ENCODE peak calls at places on chromosomes 2 and 18, in ten cellular contexts. One of them, this sample, is unnamed.

GRCh38 chr18:6728809-6729246 is 688 bp upstream of the ARHGAP28 start:
- DNase-seq in CD4-positive, alpha-beta memory T cell: no peak
- DNase-seq in heart left ventricle: no peak
- DNase-seq in heart right ventricle: no peak
- DNase-seq in SK-N-SH: no peak
- DNase-seq in left lung: no peak
- DNase-seq in psoas muscle: no peak
- DNase-seq in colonic mucosa: no peak
- DNase-seq in ovary: no peak
- DNase-seq in CD8-positive, alpha-beta T cell: no peak
- DNase-seq in this sample: no peak

GRCh38 chr2:180604077-180604476 is 376.3 kb upstream of the UBE2E3 start:
- DNase-seq in heart right ventricle: no peak
- DNase-seq in CD8-positive, alpha-beta T cell: no peak
- DNase-seq in psoas muscle: no peak
- DNase-seq in left lung: no peak
- DNase-seq in colonic mucosa: peak
- DNase-seq in SK-N-SH: no peak
- DNase-seq in CD4-positive, alpha-beta memory T cell: no peak
- DNase-seq in ovary: no peak
- DNase-seq in heart left ventricle: no peak
- DNase-seq in this sample: peak

GRCh38 chr2:220946552-220946951 is 625.6 kb downstream of the EPHA4 start:
- DNase-seq in heart right ventricle: no peak
- DNase-seq in left lung: no peak
- DNase-seq in psoas muscle: no peak
- DNase-seq in CD8-positive, alpha-beta T cell: no peak
- DNase-seq in ovary: no peak
- DNase-seq in SK-N-SH: no peak
- DNase-seq in heart left ventricle: no peak
- DNase-seq in colonic mucosa: no peak
- DNase-seq in CD4-positive, alpha-beta memory T cell: no peak
- DNase-seq in this sample: no peak

GRCh38 chr2:226618544-226618874 is 181.1 kb downstream of the IRS1 start:
- DNase-seq in ovary: no peak
- DNase-seq in left lung: no peak
- DNase-seq in colonic mucosa: no peak
- DNase-seq in heart right ventricle: no peak
- DNase-seq in heart left ventricle: no peak
- DNase-seq in CD8-positive, alpha-beta T cell: no peak
- DNase-seq in SK-N-SH: no peak
- DNase-seq in CD4-positive, alpha-beta memory T cell: no peak
- DNase-seq in psoas muscle: no peak
- DNase-seq in this sample: no peak

GRCh38 chr2:71291398-71291797 is 40.2 kb upstream of the ZNF638 start:
- DNase-seq in CD4-positive, alpha-beta memory T cell: no peak
- DNase-seq in psoas muscle: no peak
- DNase-seq in heart right ventricle: no peak
- DNase-seq in SK-N-SH: no peak
- DNase-seq in CD8-positive, alpha-beta T cell: no peak
- DNase-seq in colonic mucosa: no peak
- DNase-seq in ovary: no peak
- DNase-seq in left lung: no peak
- DNase-seq in heart left ventricle: no peak
- DNase-seq in this sample: no peak

GRCh38 chr2:64018715-64019082 is 529 bp downstream of the VPS54 start:
- DNase-seq in heart right ventricle: peak
- DNase-seq in ovary: peak
- DNase-seq in colonic mucosa: peak
- DNase-seq in CD8-positive, alpha-beta T cell: peak
- DNase-seq in CD4-positive, alpha-beta memory T cell: peak
- DNase-seq in psoas muscle: no peak
- DNase-seq in SK-N-SH: no peak
- DNase-seq in left lung: no peak
- DNase-seq in heart left ventricle: peak
- DNase-seq in this sample: peak

GRCh38 chr2:31935370-31935769 is 75.4 kb downstream of the MEMO1 start:
- DNase-seq in psoas muscle: no peak
- DNase-seq in heart left ventricle: no peak
- DNase-seq in ovary: no peak
- DNase-seq in left lung: no peak
- DNase-seq in SK-N-SH: no peak
- DNase-seq in CD8-positive, alpha-beta T cell: no peak
- DNase-seq in colonic mucosa: no peak
- DNase-seq in heart right ventricle: no peak
- DNase-seq in CD4-positive, alpha-beta memory T cell: no peak
- DNase-seq in this sample: no peak

GRCh38 chr2:189045836-189046235 is 71.7 kb downstream of the COL3A1 start:
- DNase-seq in heart right ventricle: no peak
- DNase-seq in ovary: no peak
- DNase-seq in left lung: no peak
- DNase-seq in heart left ventricle: no peak
- DNase-seq in SK-N-SH: no peak
- DNase-seq in CD4-positive, alpha-beta memory T cell: no peak
- DNase-seq in colonic mucosa: no peak
- DNase-seq in CD8-positive, alpha-beta T cell: no peak
- DNase-seq in psoas muscle: no peak
- DNase-seq in this sample: no peak

GRCh38 chr2:134137182-134137595 is 116.7 kb upstream of the MGAT5 start:
- DNase-seq in psoas muscle: no peak
- DNase-seq in CD4-positive, alpha-beta memory T cell: no peak
- DNase-seq in CD8-positive, alpha-beta T cell: no peak
- DNase-seq in colonic mucosa: no peak
- DNase-seq in heart left ventricle: peak
- DNase-seq in SK-N-SH: no peak
- DNase-seq in heart right ventricle: peak
- DNase-seq in ovary: no peak
- DNase-seq in left lung: peak
- DNase-seq in this sample: peak

GRCh38 chr18:3706279-3707097 is 256.5 kb downstream of the TGIF1 start:
- DNase-seq in CD8-positive, alpha-beta T cell: no peak
- DNase-seq in ovary: no peak
- DNase-seq in heart left ventricle: no peak
- DNase-seq in heart right ventricle: no peak
- DNase-seq in CD4-positive, alpha-beta memory T cell: no peak
- DNase-seq in left lung: no peak
- DNase-seq in psoas muscle: no peak
- DNase-seq in colonic mucosa: no peak
- DNase-seq in SK-N-SH: no peak
- DNase-seq in this sample: no peak

GRCh38 chr2:127662937-127663565 is 12.3 kb downstream of the LIMS2 start:
- DNase-seq in left lung: no peak
- DNase-seq in SK-N-SH: peak
- DNase-seq in CD8-positive, alpha-beta T cell: no peak
- DNase-seq in colonic mucosa: no peak
- DNase-seq in heart left ventricle: peak
- DNase-seq in psoas muscle: no peak
- DNase-seq in heart right ventricle: no peak
- DNase-seq in CD4-positive, alpha-beta memory T cell: no peak
- DNase-seq in ovary: peak
- DNase-seq in this sample: no peak

GRCh38 chr2:158556124-158556523 is 99.4 kb downstream of the PKP4 start:
- DNase-seq in CD4-positive, alpha-beta memory T cell: no peak
- DNase-seq in SK-N-SH: no peak
- DNase-seq in colonic mucosa: no peak
- DNase-seq in psoas muscle: no peak
- DNase-seq in ovary: no peak
- DNase-seq in CD8-positive, alpha-beta T cell: no peak
- DNase-seq in left lung: no peak
- DNase-seq in heart left ventricle: no peak
- DNase-seq in heart right ventricle: no peak
- DNase-seq in this sample: no peak

GRCh38 chr18:28087173-28087563 is 89.8 kb downstream of the CDH2 start:
- DNase-seq in ovary: no peak
- DNase-seq in CD4-positive, alpha-beta memory T cell: no peak
- DNase-seq in psoas muscle: no peak
- DNase-seq in heart right ventricle: peak
- DNase-seq in SK-N-SH: peak
- DNase-seq in colonic mucosa: no peak
- DNase-seq in left lung: no peak
- DNase-seq in heart left ventricle: peak
- DNase-seq in CD8-positive, alpha-beta T cell: no peak
- DNase-seq in this sample: no peak

GRCh38 chr2:128303095-128303791 is 15.4 kb downstream of the HS6ST1 start:
- DNase-seq in heart right ventricle: no peak
- DNase-seq in psoas muscle: peak
- DNase-seq in CD4-positive, alpha-beta memory T cell: no peak
- DNase-seq in left lung: no peak
- DNase-seq in colonic mucosa: no peak
- DNase-seq in ovary: peak
- DNase-seq in heart left ventricle: peak
- DNase-seq in CD8-positive, alpha-beta T cell: no peak
- DNase-seq in SK-N-SH: no peak
- DNase-seq in this sample: no peak

DNA sequence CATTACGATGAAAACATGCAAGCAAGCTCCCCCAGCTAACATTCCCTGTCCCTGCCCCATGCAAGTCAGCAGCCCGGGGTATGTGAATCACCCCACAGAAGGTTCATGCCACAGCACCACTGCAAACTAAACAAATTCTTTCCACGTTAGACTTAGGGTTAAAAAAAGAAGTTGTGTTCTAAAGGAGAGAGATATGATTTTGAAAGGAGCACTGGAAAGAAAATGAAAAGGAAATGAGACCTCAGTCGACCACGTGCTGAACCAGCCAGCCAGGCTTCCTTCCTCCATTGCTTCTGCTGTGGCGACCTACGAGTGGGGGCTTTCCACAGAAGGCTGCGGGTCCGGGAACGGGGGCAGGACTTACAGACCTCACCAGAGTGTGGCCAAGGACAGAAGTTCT is 52.0 kb downstream of the ARL4C start:
- DNase-seq in colonic mucosa: peak
- DNase-seq in ovary: no peak
- DNase-seq in CD8-positive, alpha-beta T cell: no peak
- DNase-seq in heart right ventricle: peak
- DNase-seq in CD4-positive, alpha-beta memory T cell: peak
- DNase-seq in psoas muscle: peak
- DNase-seq in heart left ventricle: peak
- DNase-seq in SK-N-SH: no peak
- DNase-seq in left lung: peak
- DNase-seq in this sample: no peak
- H3K27ac ChIP-seq in colonic mucosa: peak
- H3K27ac ChIP-seq in ovary: no peak
- H3K27ac ChIP-seq in CD8-positive, alpha-beta T cell: peak
- H3K27ac ChIP-seq in heart right ventricle: no peak
- H3K27ac ChIP-seq in CD4-positive, alpha-beta memory T cell: peak
- H3K27ac ChIP-seq in psoas muscle: no peak
- H3K27ac ChIP-seq in heart left ventricle: no peak
- H3K27ac ChIP-seq in SK-N-SH: peak
- H3K27ac ChIP-seq in left lung: peak
- H3K27ac ChIP-seq in this sample: no peak

DNA sequence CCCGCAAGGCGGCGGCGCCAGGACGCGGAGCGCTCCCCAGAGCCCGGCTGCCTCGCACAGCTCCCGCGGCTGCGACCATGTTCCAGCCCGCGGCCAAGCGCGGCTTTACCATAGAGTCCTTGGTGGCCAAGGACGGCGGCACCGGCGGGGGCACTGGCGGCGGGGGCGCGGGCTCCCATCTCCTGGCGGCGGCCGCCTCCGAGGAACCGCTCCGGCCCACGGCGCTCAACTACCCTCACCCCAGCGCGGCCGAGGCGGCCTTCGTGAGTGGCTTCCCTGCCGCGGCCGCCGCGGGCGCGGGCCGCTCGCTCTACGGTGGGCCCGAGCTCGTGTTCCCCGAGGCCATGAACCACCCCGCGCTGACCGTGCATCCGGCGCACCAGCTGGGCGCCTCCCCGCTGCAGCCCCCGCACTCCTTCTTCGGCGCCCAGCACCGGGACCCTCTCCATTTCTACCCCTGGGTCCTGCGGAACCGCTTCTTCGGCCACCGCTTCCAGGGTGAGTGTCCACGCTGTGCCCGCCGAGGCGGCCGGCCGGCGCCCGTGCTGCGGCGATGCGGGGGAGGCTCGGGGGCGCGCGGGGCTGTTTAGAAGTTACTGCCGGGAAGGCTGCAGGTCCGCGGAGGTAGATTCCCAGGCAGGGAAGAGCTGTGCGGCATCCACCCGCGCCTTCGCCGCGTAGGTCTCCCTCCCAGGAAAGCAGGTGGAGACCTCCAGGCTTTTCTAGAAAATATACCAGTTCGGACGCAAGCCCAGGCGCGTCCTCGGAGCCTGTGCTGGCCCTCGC is 749 bp downstream of the EMX1 start:
- DNase-seq in left lung: no peak
- DNase-seq in colonic mucosa: no peak
- DNase-seq in SK-N-SH: peak
- DNase-seq in CD8-positive, alpha-beta T cell: no peak
- DNase-seq in psoas muscle: no peak
- DNase-seq in heart right ventricle: no peak
- DNase-seq in heart left ventricle: no peak
- DNase-seq in ovary: no peak
- DNase-seq in CD4-positive, alpha-beta memory T cell: no peak
- DNase-seq in this sample: no peak
- H3K4me3 ChIP-seq in left lung: peak
- H3K4me3 ChIP-seq in colonic mucosa: peak
- H3K4me3 ChIP-seq in SK-N-SH: no peak
- H3K4me3 ChIP-seq in CD8-positive, alpha-beta T cell: peak
- H3K4me3 ChIP-seq in psoas muscle: peak
- H3K4me3 ChIP-seq in heart right ventricle: peak
- H3K4me3 ChIP-seq in heart left ventricle: peak
- H3K4me3 ChIP-seq in ovary: peak
- H3K4me3 ChIP-seq in CD4-positive, alpha-beta memory T cell: no peak
- H3K4me3 ChIP-seq in this sample: peak

DNA sequence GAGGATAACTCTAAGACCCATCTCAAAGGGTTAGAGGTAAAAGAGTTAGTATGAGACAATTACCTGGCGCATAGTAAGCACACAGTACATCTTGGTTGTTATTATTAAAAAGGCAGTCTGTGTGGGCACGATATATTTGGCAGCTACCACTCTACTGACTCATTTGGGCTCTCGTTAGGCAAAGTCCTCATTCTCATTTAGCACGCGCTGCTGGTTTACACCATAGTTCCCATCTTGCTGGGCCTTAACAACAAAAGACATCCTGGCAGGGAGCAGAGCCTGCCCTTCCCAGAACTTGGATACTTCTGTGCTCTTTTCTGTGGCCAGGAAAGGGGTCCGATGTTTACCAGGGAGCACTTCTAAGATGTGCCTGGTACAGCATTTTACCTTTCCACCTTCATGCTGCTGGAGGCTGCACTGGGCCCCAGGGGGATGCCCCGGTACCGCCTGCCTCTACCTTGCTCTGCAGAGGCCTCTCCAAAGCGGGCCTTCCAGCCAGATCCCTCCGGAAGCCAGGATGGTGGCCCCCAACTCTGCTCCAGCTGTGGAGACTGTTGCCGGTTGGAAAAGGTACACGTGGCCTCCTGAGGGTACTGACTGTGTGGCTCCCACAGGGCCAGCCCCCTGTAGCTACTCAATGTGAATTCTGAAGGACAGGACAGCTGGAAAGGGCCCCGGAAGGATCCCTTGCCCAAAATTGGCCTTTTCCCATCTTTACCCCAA is 15.0 kb downstream of the GLI2 start:
- DNase-seq in ovary: no peak
- DNase-seq in left lung: no peak
- DNase-seq in psoas muscle: no peak
- DNase-seq in heart right ventricle: no peak
- DNase-seq in SK-N-SH: no peak
- DNase-seq in CD4-positive, alpha-beta memory T cell: no peak
- DNase-seq in CD8-positive, alpha-beta T cell: no peak
- DNase-seq in colonic mucosa: peak
- DNase-seq in heart left ventricle: no peak
- DNase-seq in this sample: peak
- H3K27ac ChIP-seq in ovary: no peak
- H3K27ac ChIP-seq in left lung: no peak
- H3K27ac ChIP-seq in psoas muscle: no peak
- H3K27ac ChIP-seq in heart right ventricle: no peak
- H3K27ac ChIP-seq in SK-N-SH: peak
- H3K27ac ChIP-seq in CD4-positive, alpha-beta memory T cell: no peak
- H3K27ac ChIP-seq in CD8-positive, alpha-beta T cell: no peak
- H3K27ac ChIP-seq in colonic mucosa: no peak
- H3K27ac ChIP-seq in heart left ventricle: no peak
- H3K27ac ChIP-seq in this sample: peak

GRCh38 chr2:131577812-131578211 is 50.1 kb downstream of the CCDC74A start:
- DNase-seq in CD8-positive, alpha-beta T cell: no peak
- DNase-seq in ovary: no peak
- DNase-seq in left lung: no peak
- DNase-seq in colonic mucosa: no peak
- DNase-seq in CD4-positive, alpha-beta memory T cell: no peak
- DNase-seq in heart right ventricle: no peak
- DNase-seq in psoas muscle: no peak
- DNase-seq in heart left ventricle: no peak
- DNase-seq in SK-N-SH: no peak
- DNase-seq in this sample: no peak
- H3K4me3 ChIP-seq in CD8-positive, alpha-beta T cell: no peak
- H3K4me3 ChIP-seq in ovary: no peak
- H3K4me3 ChIP-seq in left lung: no peak
- H3K4me3 ChIP-seq in colonic mucosa: no peak
- H3K4me3 ChIP-seq in CD4-positive, alpha-beta memory T cell: no peak
- H3K4me3 ChIP-seq in heart right ventricle: no peak
- H3K4me3 ChIP-seq in psoas muscle: no peak
- H3K4me3 ChIP-seq in heart left ventricle: no peak
- H3K4me3 ChIP-seq in SK-N-SH: no peak
- H3K4me3 ChIP-seq in this sample: no peak